ENCODE peak calls at places on chromosomes 12 and 14, in seven cellular contexts. One of them, this sample, is unnamed.

GRCh38 chr14:104174051-104174450 is 35.7 kb downstream of the KIF26A start:
- DNase-seq in pancreas: no peak
- DNase-seq in PC-3: no peak
- DNase-seq in left ventricle myocardium inferior: no peak
- DNase-seq in naive thymus-derived CD4-positive, alpha-beta T cell: no peak
- DNase-seq in lung: no peak
- DNase-seq in IMR-90: no peak
- DNase-seq in this sample: no peak

GRCh38 chr12:115160290-115161108 is 476.5 kb upstream of the TBX3 start:
- DNase-seq in pancreas: no peak
- DNase-seq in PC-3: no peak
- DNase-seq in left ventricle myocardium inferior: no peak
- DNase-seq in naive thymus-derived CD4-positive, alpha-beta T cell: no peak
- DNase-seq in lung: no peak
- DNase-seq in IMR-90: no peak
- DNase-seq in this sample: no peak

GRCh38 chr12:106645074-106645421 is 62.2 kb downstream of the RFX4 start:
- DNase-seq in pancreas: peak; percentile 70
- DNase-seq in PC-3: peak; percentile 62
- DNase-seq in left ventricle myocardium inferior: peak; percentile 59
- DNase-seq in naive thymus-derived CD4-positive, alpha-beta T cell: no peak
- DNase-seq in lung: peak; percentile 32
- DNase-seq in IMR-90: no peak
- DNase-seq in this sample: no peak

GRCh38 chr12:132489078-132489601 is 811 bp upstream of the FBRSL1 start:
- DNase-seq in pancreas: peak; percentile 72
- DNase-seq in PC-3: no peak
- DNase-seq in left ventricle myocardium inferior: peak; percentile 41
- DNase-seq in naive thymus-derived CD4-positive, alpha-beta T cell: peak; percentile 69
- DNase-seq in lung: no peak
- DNase-seq in IMR-90: no peak
- DNase-seq in this sample: peak; percentile 68

GRCh38 chr12:110927545-110927944 is 7.2 kb upstream of the MYL2 start:
- DNase-seq in pancreas: no peak
- DNase-seq in PC-3: no peak
- DNase-seq in left ventricle myocardium inferior: no peak
- DNase-seq in naive thymus-derived CD4-positive, alpha-beta T cell: no peak
- DNase-seq in lung: no peak
- DNase-seq in IMR-90: no peak
- DNase-seq in this sample: no peak

GRCh38 chr12:48980953-48981756 is 3.0 kb downstream of the WNT1 start:
- DNase-seq in pancreas: peak; percentile 46
- DNase-seq in PC-3: no peak
- DNase-seq in left ventricle myocardium inferior: no peak
- DNase-seq in naive thymus-derived CD4-positive, alpha-beta T cell: peak; percentile 63
- DNase-seq in lung: no peak
- DNase-seq in IMR-90: peak; percentile 29
- DNase-seq in this sample: no peak

GRCh38 chr12:26128180-26128579 is 3.3 kb upstream of the BHLHE41 start:
- DNase-seq in pancreas: no peak
- DNase-seq in PC-3: peak; percentile 48
- DNase-seq in left ventricle myocardium inferior: no peak
- DNase-seq in naive thymus-derived CD4-positive, alpha-beta T cell: no peak
- DNase-seq in lung: no peak
- DNase-seq in IMR-90: no peak
- DNase-seq in this sample: no peak

GRCh38 chr12:110249716-110250225 is 31.3 kb upstream of the ATP2A2 start:
- DNase-seq in pancreas: no peak
- DNase-seq in PC-3: no peak
- DNase-seq in left ventricle myocardium inferior: peak; percentile 51
- DNase-seq in naive thymus-derived CD4-positive, alpha-beta T cell: no peak
- DNase-seq in lung: no peak
- DNase-seq in IMR-90: no peak
- DNase-seq in this sample: no peak

GRCh38 chr12:57138526-57139272 is 8.7 kb downstream of the LRP1-AS start:
- DNase-seq in pancreas: no peak
- DNase-seq in PC-3: no peak
- DNase-seq in left ventricle myocardium inferior: peak; percentile 88
- DNase-seq in naive thymus-derived CD4-positive, alpha-beta T cell: no peak
- DNase-seq in lung: peak; percentile 71
- DNase-seq in IMR-90: no peak
- DNase-seq in this sample: peak; percentile 85

GRCh38 chr12:92369061-92369460 is 223.4 kb upstream of the BTG1 start:
- DNase-seq in pancreas: no peak
- DNase-seq in PC-3: peak; percentile 72
- DNase-seq in left ventricle myocardium inferior: no peak
- DNase-seq in naive thymus-derived CD4-positive, alpha-beta T cell: no peak
- DNase-seq in lung: no peak
- DNase-seq in IMR-90: no peak
- DNase-seq in this sample: no peak

GRCh38 chr12:53995311-53996187 is 4.4 kb upstream of the HOXC9 start:
- DNase-seq in pancreas: peak; percentile 27
- DNase-seq in PC-3: peak; percentile 83
- DNase-seq in left ventricle myocardium inferior: no peak
- DNase-seq in naive thymus-derived CD4-positive, alpha-beta T cell: no peak
- DNase-seq in lung: no peak
- DNase-seq in IMR-90: no peak
- DNase-seq in this sample: no peak

GRCh38 chr14:23910081-23910875 is 43.3 kb upstream of the DHRS4 start:
- DNase-seq in pancreas: peak; percentile 50
- DNase-seq in PC-3: peak; percentile 79
- DNase-seq in left ventricle myocardium inferior: no peak
- DNase-seq in naive thymus-derived CD4-positive, alpha-beta T cell: no peak
- DNase-seq in lung: peak; percentile 36
- DNase-seq in IMR-90: peak; percentile 48
- DNase-seq in this sample: peak; percentile 52

GRCh38 chr12:6204533-6205143 is 4.4 kb downstream of the CD9 start:
- DNase-seq in pancreas: no peak
- DNase-seq in PC-3: no peak
- DNase-seq in left ventricle myocardium inferior: no peak
- DNase-seq in naive thymus-derived CD4-positive, alpha-beta T cell: no peak
- DNase-seq in lung: no peak
- DNase-seq in IMR-90: no peak
- DNase-seq in this sample: no peak

GRCh38 chr12:22617630-22618029 is 7.3 kb upstream of the ETNK1 start:
- DNase-seq in pancreas: no peak
- DNase-seq in PC-3: no peak
- DNase-seq in left ventricle myocardium inferior: no peak
- DNase-seq in naive thymus-derived CD4-positive, alpha-beta T cell: no peak
- DNase-seq in lung: no peak
- DNase-seq in IMR-90: no peak
- DNase-seq in this sample: no peak
- H3K9me3 ChIP-seq in pancreas: no peaks in the 10 kb centered on the region
- H3K9me3 ChIP-seq in PC-3: no peaks in the 10 kb centered on the region
- H3K9me3 ChIP-seq in left ventricle myocardium inferior: peaks cover 38% of the 10 kb centered on the region
- H3K9me3 ChIP-seq in naive thymus-derived CD4-positive, alpha-beta T cell: no peaks in the 10 kb centered on the region
- H3K9me3 ChIP-seq in lung: peaks cover 4% of the 10 kb centered on the region
- H3K9me3 ChIP-seq in IMR-90: peaks cover 8% of the 10 kb centered on the region
- H3K9me3 ChIP-seq in this sample: no peaks in the 10 kb centered on the region

GRCh38 chr14:29317423-29317822 is 550.8 kb downstream of the FOXG1 start:
- DNase-seq in pancreas: no peak
- DNase-seq in PC-3: no peak
- DNase-seq in left ventricle myocardium inferior: no peak
- DNase-seq in naive thymus-derived CD4-positive, alpha-beta T cell: no peak
- DNase-seq in lung: no peak
- DNase-seq in IMR-90: no peak
- DNase-seq in this sample: no peak
- H3K9me3 ChIP-seq in pancreas: no peaks in the 10 kb centered on the region
- H3K9me3 ChIP-seq in PC-3: no peaks in the 10 kb centered on the region
- H3K9me3 ChIP-seq in left ventricle myocardium inferior: peaks cover 6% of the 10 kb centered on the region
- H3K9me3 ChIP-seq in naive thymus-derived CD4-positive, alpha-beta T cell: peaks cover 4% of the 10 kb centered on the region
- H3K9me3 ChIP-seq in lung: peaks cover 3% of the 10 kb centered on the region
- H3K9me3 ChIP-seq in IMR-90: no peaks in the 10 kb centered on the region
- H3K9me3 ChIP-seq in this sample: no peaks in the 10 kb centered on the region

GRCh38 chr14:105836730-105837129 is 310.3 kb downstream of the TMEM121 start:
- DNase-seq in pancreas: no peak
- DNase-seq in PC-3: no peak
- DNase-seq in left ventricle myocardium inferior: no peak
- DNase-seq in naive thymus-derived CD4-positive, alpha-beta T cell: no peak
- DNase-seq in lung: no peak
- DNase-seq in IMR-90: no peak
- DNase-seq in this sample: no peak
- H3K9me3 ChIP-seq in pancreas: no peaks in the 10 kb centered on the region
- H3K9me3 ChIP-seq in PC-3: no peaks in the 10 kb centered on the region
- H3K9me3 ChIP-seq in left ventricle myocardium inferior: no peaks in the 10 kb centered on the region
- H3K9me3 ChIP-seq in naive thymus-derived CD4-positive, alpha-beta T cell: no peaks in the 10 kb centered on the region
- H3K9me3 ChIP-seq in lung: no peaks in the 10 kb centered on the region
- H3K9me3 ChIP-seq in IMR-90: peaks cover 56% of the 10 kb centered on the region
- H3K9me3 ChIP-seq in this sample: no peaks in the 10 kb centered on the region

DNA sequence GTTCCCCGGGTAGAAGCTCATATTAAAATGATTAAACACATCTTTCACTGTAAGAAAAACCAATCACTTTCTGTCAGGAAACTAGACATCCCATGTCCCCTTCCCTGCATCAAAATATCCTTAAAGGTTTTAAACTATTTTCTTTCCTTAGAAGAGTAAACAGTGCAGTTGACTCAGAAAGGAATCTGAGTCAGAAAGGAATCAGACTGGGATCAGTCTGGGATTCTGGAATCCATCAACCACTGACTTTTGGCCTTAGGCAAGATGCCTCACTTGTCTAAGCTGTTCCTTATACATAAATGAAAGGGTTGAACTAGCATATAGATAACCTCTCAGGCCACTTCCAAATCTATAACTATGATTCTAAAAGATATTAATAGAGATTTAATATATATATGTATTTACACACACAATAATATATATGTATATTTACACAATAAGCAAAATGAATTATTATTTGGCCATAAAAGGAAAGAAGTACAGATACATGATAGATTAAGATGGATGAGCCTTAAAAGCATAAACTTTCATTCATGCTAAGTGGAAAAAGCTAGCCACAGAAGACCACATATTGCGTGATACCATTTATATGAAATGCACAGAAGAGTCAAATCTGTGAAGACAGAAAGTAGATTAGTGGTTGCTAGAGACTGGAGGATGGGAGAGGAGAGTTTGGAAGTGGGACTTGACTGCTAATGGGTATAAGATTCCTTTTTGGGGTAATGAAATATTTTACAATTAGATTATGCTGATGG is 114.4 kb downstream of the SLC38A1 start:
- DNase-seq in pancreas: no peak
- DNase-seq in PC-3: peak; percentile 93
- DNase-seq in left ventricle myocardium inferior: no peak
- DNase-seq in naive thymus-derived CD4-positive, alpha-beta T cell: no peak
- DNase-seq in lung: no peak
- DNase-seq in IMR-90: peak; percentile 81
- DNase-seq in this sample: no peak
- H3K9me3 ChIP-seq in pancreas: no peaks in the 10 kb centered on the region
- H3K9me3 ChIP-seq in PC-3: no peaks in the 10 kb centered on the region
- H3K9me3 ChIP-seq in left ventricle myocardium inferior: peaks cover 13% of the 10 kb centered on the region
- H3K9me3 ChIP-seq in naive thymus-derived CD4-positive, alpha-beta T cell: no peaks in the 10 kb centered on the region
- H3K9me3 ChIP-seq in lung: no peaks in the 10 kb centered on the region
- H3K9me3 ChIP-seq in IMR-90: no peaks in the 10 kb centered on the region
- H3K9me3 ChIP-seq in this sample: no peaks in the 10 kb centered on the region